ENCODE peak calls at places on chromosomes 13 and 19, in seven cellular contexts. One of them, this sample, is unnamed.

GRCh38 chr13:21771075-21771474 is 100.2 kb downstream of the FGF9 start:
- DNase-seq in activated naive CD8-positive, alpha-beta T cell treated with anti-CD3 and anti-CD28 coated beads for 36 hours: no peak
- DNase-seq in germinal center: no peak
- DNase-seq in psoas muscle: no peak
- DNase-seq in IMR-90: no peak
- DNase-seq in amygdala: no peak
- DNase-seq in NCI-H1417: no peak
- DNase-seq in this sample: no peak

GRCh38 chr19:737591-738093 is 13.3 kb upstream of the MISP start:
- DNase-seq in activated naive CD8-positive, alpha-beta T cell treated with anti-CD3 and anti-CD28 coated beads for 36 hours: peak
- DNase-seq in germinal center: peak
- DNase-seq in psoas muscle: peak
- DNase-seq in IMR-90: peak
- DNase-seq in amygdala: peak
- DNase-seq in NCI-H1417: peak
- DNase-seq in this sample: peak

GRCh38 chr19:14433454-14434156 is 499 bp downstream of the PKN1 start:
- DNase-seq in activated naive CD8-positive, alpha-beta T cell treated with anti-CD3 and anti-CD28 coated beads for 36 hours: peak
- DNase-seq in germinal center: peak
- DNase-seq in psoas muscle: no peak
- DNase-seq in IMR-90: no peak
- DNase-seq in amygdala: peak
- DNase-seq in NCI-H1417: peak
- DNase-seq in this sample: peak

GRCh38 chr13:111282425-111282824 is 38.0 kb upstream of the TEX29 start:
- DNase-seq in activated naive CD8-positive, alpha-beta T cell treated with anti-CD3 and anti-CD28 coated beads for 36 hours: no peak
- DNase-seq in germinal center: no peak
- DNase-seq in psoas muscle: no peak
- DNase-seq in IMR-90: no peak
- DNase-seq in amygdala: no peak
- DNase-seq in NCI-H1417: peak
- DNase-seq in this sample: no peak

GRCh38 chr13:22235285-22235949 is 564.5 kb downstream of the FGF9 start:
- DNase-seq in activated naive CD8-positive, alpha-beta T cell treated with anti-CD3 and anti-CD28 coated beads for 36 hours: no peak
- DNase-seq in germinal center: no peak
- DNase-seq in psoas muscle: no peak
- DNase-seq in IMR-90: peak
- DNase-seq in amygdala: no peak
- DNase-seq in NCI-H1417: no peak
- DNase-seq in this sample: no peak

GRCh38 chr19:9156304-9156703 is 16.1 kb downstream of the ZNF317 start:
- DNase-seq in activated naive CD8-positive, alpha-beta T cell treated with anti-CD3 and anti-CD28 coated beads for 36 hours: no peak
- DNase-seq in germinal center: peak
- DNase-seq in psoas muscle: no peak
- DNase-seq in IMR-90: no peak
- DNase-seq in amygdala: no peak
- DNase-seq in NCI-H1417: no peak
- DNase-seq in this sample: no peak

GRCh38 chr13:23654111-23655110 is 84.2 kb downstream of the TNFRSF19 start:
- DNase-seq in activated naive CD8-positive, alpha-beta T cell treated with anti-CD3 and anti-CD28 coated beads for 36 hours: no peak
- DNase-seq in germinal center: no peak
- DNase-seq in psoas muscle: no peak
- DNase-seq in IMR-90: peak
- DNase-seq in amygdala: no peak
- DNase-seq in NCI-H1417: no peak
- DNase-seq in this sample: no peak

GRCh38 chr19:14817052-14817451 is 17.9 kb downstream of the OR7A5 start:
- DNase-seq in activated naive CD8-positive, alpha-beta T cell treated with anti-CD3 and anti-CD28 coated beads for 36 hours: no peak
- DNase-seq in germinal center: no peak
- DNase-seq in psoas muscle: no peak
- DNase-seq in IMR-90: no peak
- DNase-seq in amygdala: no peak
- DNase-seq in NCI-H1417: no peak
- DNase-seq in this sample: no peak

GRCh38 chr19:17105548-17105947 is 30.0 kb downstream of the MYO9B start:
- DNase-seq in activated naive CD8-positive, alpha-beta T cell treated with anti-CD3 and anti-CD28 coated beads for 36 hours: no peak
- DNase-seq in germinal center: peak
- DNase-seq in psoas muscle: no peak
- DNase-seq in IMR-90: no peak
- DNase-seq in amygdala: no peak
- DNase-seq in NCI-H1417: no peak
- DNase-seq in this sample: no peak

GRCh38 chr13:49997935-49998334 is 1.1 kb downstream of the TRIM13 start:
- DNase-seq in activated naive CD8-positive, alpha-beta T cell treated with anti-CD3 and anti-CD28 coated beads for 36 hours: no peak
- DNase-seq in germinal center: no peak
- DNase-seq in psoas muscle: no peak
- DNase-seq in IMR-90: no peak
- DNase-seq in amygdala: no peak
- DNase-seq in NCI-H1417: no peak
- DNase-seq in this sample: no peak

GRCh38 chr19:49347835-49348234 is 12.6 kb downstream of the CD37 start:
- DNase-seq in activated naive CD8-positive, alpha-beta T cell treated with anti-CD3 and anti-CD28 coated beads for 36 hours: no peak
- DNase-seq in germinal center: peak
- DNase-seq in psoas muscle: no peak
- DNase-seq in IMR-90: peak
- DNase-seq in amygdala: peak
- DNase-seq in NCI-H1417: no peak
- DNase-seq in this sample: no peak

GRCh38 chr19:4439243-4439642 is 18.4 kb downstream of the UBXN6 start:
- DNase-seq in activated naive CD8-positive, alpha-beta T cell treated with anti-CD3 and anti-CD28 coated beads for 36 hours: no peak
- DNase-seq in germinal center: no peak
- DNase-seq in psoas muscle: no peak
- DNase-seq in IMR-90: no peak
- DNase-seq in amygdala: peak
- DNase-seq in NCI-H1417: no peak
- DNase-seq in this sample: no peak

GRCh38 chr19:6273701-6274601 is 5.8 kb downstream of the MLLT1 start:
- DNase-seq in activated naive CD8-positive, alpha-beta T cell treated with anti-CD3 and anti-CD28 coated beads for 36 hours: no peak
- DNase-seq in germinal center: no peak
- DNase-seq in psoas muscle: peak
- DNase-seq in IMR-90: peak
- DNase-seq in amygdala: peak
- DNase-seq in NCI-H1417: peak
- DNase-seq in this sample: no peak

GRCh38 chr19:36973021-36973843 is 57.1 kb downstream of the ZNF568 start:
- DNase-seq in activated naive CD8-positive, alpha-beta T cell treated with anti-CD3 and anti-CD28 coated beads for 36 hours: peak
- DNase-seq in germinal center: peak
- DNase-seq in psoas muscle: peak
- DNase-seq in IMR-90: peak
- DNase-seq in amygdala: peak
- DNase-seq in NCI-H1417: no peak
- DNase-seq in this sample: peak

GRCh38 chr19:39038098-39038497 is 5.7 kb upstream of the FBXO27 start:
- DNase-seq in activated naive CD8-positive, alpha-beta T cell treated with anti-CD3 and anti-CD28 coated beads for 36 hours: no peak
- DNase-seq in germinal center: no peak
- DNase-seq in psoas muscle: no peak
- DNase-seq in IMR-90: peak
- DNase-seq in amygdala: peak
- DNase-seq in NCI-H1417: no peak
- DNase-seq in this sample: no peak

GRCh38 chr19:18478545-18479311 is 40.8 kb upstream of the ISYNA1 start:
- DNase-seq in activated naive CD8-positive, alpha-beta T cell treated with anti-CD3 and anti-CD28 coated beads for 36 hours: peak
- DNase-seq in germinal center: peak
- DNase-seq in psoas muscle: peak
- DNase-seq in IMR-90: peak
- DNase-seq in amygdala: peak
- DNase-seq in NCI-H1417: no peak
- DNase-seq in this sample: peak

GRCh38 chr19:12272980-12273901 is 21.4 kb downstream of the ZNF44 start:
- DNase-seq in activated naive CD8-positive, alpha-beta T cell treated with anti-CD3 and anti-CD28 coated beads for 36 hours: no peak
- DNase-seq in germinal center: no peak
- DNase-seq in psoas muscle: no peak
- DNase-seq in IMR-90: no peak
- DNase-seq in amygdala: no peak
- DNase-seq in NCI-H1417: no peak
- DNase-seq in this sample: no peak

GRCh38 chr19:1027020-1027952 is 878 bp downstream of the CNN2 start:
- DNase-seq in activated naive CD8-positive, alpha-beta T cell treated with anti-CD3 and anti-CD28 coated beads for 36 hours: peak
- DNase-seq in germinal center: peak
- DNase-seq in psoas muscle: no peak
- DNase-seq in IMR-90: no peak
- DNase-seq in amygdala: no peak
- DNase-seq in NCI-H1417: peak
- DNase-seq in this sample: no peak

GRCh38 chr13:44833626-44834025 is 155.6 kb downstream of the NUFIP1 start:
- DNase-seq in activated naive CD8-positive, alpha-beta T cell treated with anti-CD3 and anti-CD28 coated beads for 36 hours: no peak
- DNase-seq in germinal center: no peak
- DNase-seq in psoas muscle: no peak
- DNase-seq in IMR-90: no peak
- DNase-seq in amygdala: no peak
- DNase-seq in NCI-H1417: no peak
- DNase-seq in this sample: no peak

GRCh38 chr19:13260883-13261653 is 110.9 kb downstream of the IER2 start:
- DNase-seq in activated naive CD8-positive, alpha-beta T cell treated with anti-CD3 and anti-CD28 coated beads for 36 hours: peak
- DNase-seq in germinal center: no peak
- DNase-seq in psoas muscle: no peak
- DNase-seq in IMR-90: peak
- DNase-seq in amygdala: no peak
- DNase-seq in NCI-H1417: no peak
- DNase-seq in this sample: no peak

GRCh38 chr13:32947886-32948285 is 68.3 kb upstream of the KL start:
- DNase-seq in activated naive CD8-positive, alpha-beta T cell treated with anti-CD3 and anti-CD28 coated beads for 36 hours: no peak
- DNase-seq in germinal center: no peak
- DNase-seq in psoas muscle: no peak
- DNase-seq in IMR-90: no peak
- DNase-seq in amygdala: peak
- DNase-seq in NCI-H1417: peak
- DNase-seq in this sample: no peak

GRCh38 chr19:18762125-18763023 is 28.7 kb downstream of the COMP start:
- DNase-seq in activated naive CD8-positive, alpha-beta T cell treated with anti-CD3 and anti-CD28 coated beads for 36 hours: no peak
- DNase-seq in germinal center: no peak
- DNase-seq in psoas muscle: peak
- DNase-seq in IMR-90: no peak
- DNase-seq in amygdala: no peak
- DNase-seq in NCI-H1417: peak
- DNase-seq in this sample: no peak

GRCh38 chr13:64643066-64643465 is 2587.1 kb downstream of the PCDH9 start:
- DNase-seq in activated naive CD8-positive, alpha-beta T cell treated with anti-CD3 and anti-CD28 coated beads for 36 hours: no peak
- DNase-seq in germinal center: no peak
- DNase-seq in psoas muscle: no peak
- DNase-seq in IMR-90: no peak
- DNase-seq in amygdala: no peak
- DNase-seq in NCI-H1417: no peak
- DNase-seq in this sample: no peak

GRCh38 chr19:28581468-28581770 is 631.5 kb downstream of the UQCRFS1 start:
- DNase-seq in activated naive CD8-positive, alpha-beta T cell treated with anti-CD3 and anti-CD28 coated beads for 36 hours: no peak
- DNase-seq in germinal center: no peak
- DNase-seq in psoas muscle: no peak
- DNase-seq in IMR-90: no peak
- DNase-seq in amygdala: no peak
- DNase-seq in NCI-H1417: no peak
- DNase-seq in this sample: no peak

GRCh38 chr19:53192771-53193533 is at the start of gene ZNF665:
- DNase-seq in activated naive CD8-positive, alpha-beta T cell treated with anti-CD3 and anti-CD28 coated beads for 36 hours: peak
- DNase-seq in germinal center: peak
- DNase-seq in psoas muscle: peak
- DNase-seq in IMR-90: peak
- DNase-seq in amygdala: peak
- DNase-seq in NCI-H1417: peak
- DNase-seq in this sample: peak

GRCh38 chr13:70923863-70924752 is 815.9 kb upstream of the KLHL1 start:
- DNase-seq in activated naive CD8-positive, alpha-beta T cell treated with anti-CD3 and anti-CD28 coated beads for 36 hours: no peak
- DNase-seq in germinal center: no peak
- DNase-seq in psoas muscle: no peak
- DNase-seq in IMR-90: no peak
- DNase-seq in amygdala: no peak
- DNase-seq in NCI-H1417: no peak
- DNase-seq in this sample: no peak

GRCh38 chr13:101127741-101128353 is 288.5 kb downstream of the NALCN start:
- DNase-seq in activated naive CD8-positive, alpha-beta T cell treated with anti-CD3 and anti-CD28 coated beads for 36 hours: peak
- DNase-seq in germinal center: peak
- DNase-seq in psoas muscle: no peak
- DNase-seq in IMR-90: peak
- DNase-seq in amygdala: no peak
- DNase-seq in NCI-H1417: peak
- DNase-seq in this sample: peak

GRCh38 chr13:73849292-73849691 is 284.9 kb downstream of the KLF12 start:
- DNase-seq in activated naive CD8-positive, alpha-beta T cell treated with anti-CD3 and anti-CD28 coated beads for 36 hours: no peak
- DNase-seq in germinal center: no peak
- DNase-seq in psoas muscle: no peak
- DNase-seq in IMR-90: peak
- DNase-seq in amygdala: no peak
- DNase-seq in NCI-H1417: peak
- DNase-seq in this sample: peak

GRCh38 chr19:3119782-3120380 is 16.0 kb upstream of the GNA15 start:
- DNase-seq in activated naive CD8-positive, alpha-beta T cell treated with anti-CD3 and anti-CD28 coated beads for 36 hours: no peak
- DNase-seq in germinal center: no peak
- DNase-seq in psoas muscle: no peak
- DNase-seq in IMR-90: no peak
- DNase-seq in amygdala: no peak
- DNase-seq in NCI-H1417: no peak
- DNase-seq in this sample: no peak

GRCh38 chr19:8401981-8402411 is 11.1 kb upstream of the MARCHF2 start:
- DNase-seq in activated naive CD8-positive, alpha-beta T cell treated with anti-CD3 and anti-CD28 coated beads for 36 hours: no peak
- DNase-seq in germinal center: no peak
- DNase-seq in psoas muscle: no peak
- DNase-seq in IMR-90: no peak
- DNase-seq in amygdala: no peak
- DNase-seq in NCI-H1417: no peak
- DNase-seq in this sample: no peak

GRCh38 chr19:2488942-2489731 is 13.2 kb downstream of the GADD45B start:
- DNase-seq in activated naive CD8-positive, alpha-beta T cell treated with anti-CD3 and anti-CD28 coated beads for 36 hours: peak
- DNase-seq in germinal center: peak
- DNase-seq in psoas muscle: peak
- DNase-seq in IMR-90: no peak
- DNase-seq in amygdala: peak
- DNase-seq in NCI-H1417: peak
- DNase-seq in this sample: no peak

GRCh38 chr19:19662866-19663291 is 597 bp downstream of the ATP13A1 start:
- DNase-seq in activated naive CD8-positive, alpha-beta T cell treated with anti-CD3 and anti-CD28 coated beads for 36 hours: no peak
- DNase-seq in germinal center: no peak
- DNase-seq in psoas muscle: no peak
- DNase-seq in IMR-90: peak
- DNase-seq in amygdala: no peak
- DNase-seq in NCI-H1417: no peak
- DNase-seq in this sample: no peak

GRCh38 chr19:21705393-21705792 is 62.0 kb downstream of the ZNF100 start:
- DNase-seq in activated naive CD8-positive, alpha-beta T cell treated with anti-CD3 and anti-CD28 coated beads for 36 hours: no peak
- DNase-seq in germinal center: no peak
- DNase-seq in psoas muscle: no peak
- DNase-seq in IMR-90: no peak
- DNase-seq in amygdala: no peak
- DNase-seq in NCI-H1417: no peak
- DNase-seq in this sample: no peak

GRCh38 chr13:28297341-28297740 is 159.0 kb downstream of the PAN3 start:
- DNase-seq in activated naive CD8-positive, alpha-beta T cell treated with anti-CD3 and anti-CD28 coated beads for 36 hours: no peak
- DNase-seq in germinal center: no peak
- DNase-seq in psoas muscle: no peak
- DNase-seq in IMR-90: no peak
- DNase-seq in amygdala: no peak
- DNase-seq in NCI-H1417: no peak
- DNase-seq in this sample: no peak

GRCh38 chr13:38657191-38657590 is 29.7 kb upstream of the FREM2 start:
- DNase-seq in activated naive CD8-positive, alpha-beta T cell treated with anti-CD3 and anti-CD28 coated beads for 36 hours: no peak
- DNase-seq in germinal center: no peak
- DNase-seq in psoas muscle: no peak
- DNase-seq in IMR-90: peak
- DNase-seq in amygdala: no peak
- DNase-seq in NCI-H1417: no peak
- DNase-seq in this sample: no peak

GRCh38 chr19:10112037-10112751 is 701 bp downstream of the P2RY11 start:
- DNase-seq in activated naive CD8-positive, alpha-beta T cell treated with anti-CD3 and anti-CD28 coated beads for 36 hours: peak
- DNase-seq in germinal center: no peak
- DNase-seq in psoas muscle: no peak
- DNase-seq in IMR-90: no peak
- DNase-seq in amygdala: no peak
- DNase-seq in NCI-H1417: no peak
- DNase-seq in this sample: no peak

GRCh38 chr13:91405240-91405639 is 6.8 kb downstream of the GPC5 start:
- DNase-seq in activated naive CD8-positive, alpha-beta T cell treated with anti-CD3 and anti-CD28 coated beads for 36 hours: no peak
- DNase-seq in germinal center: no peak
- DNase-seq in psoas muscle: no peak
- DNase-seq in IMR-90: no peak
- DNase-seq in amygdala: no peak
- DNase-seq in NCI-H1417: no peak
- DNase-seq in this sample: no peak

GRCh38 chr19:2869618-2870017 is 2.5 kb downstream of the ZNF556 start:
- DNase-seq in activated naive CD8-positive, alpha-beta T cell treated with anti-CD3 and anti-CD28 coated beads for 36 hours: no peak
- DNase-seq in germinal center: no peak
- DNase-seq in psoas muscle: no peak
- DNase-seq in IMR-90: no peak
- DNase-seq in amygdala: no peak
- DNase-seq in NCI-H1417: no peak
- DNase-seq in this sample: no peak

This sample was measured in DND-41.